ENCODE peak calls at places on chromosome 17, in ten cellular contexts. One of them, this sample, is unnamed.

GRCh38 chr17:20930065-20930760 is 112.6 kb downstream of the USP22 start:
- DNase-seq in PC-9: no peak
- DNase-seq in psoas muscle: no peak
- DNase-seq in dorsolateral prefrontal cortex: no peak
- DNase-seq in Peyer's patch: no peak
- DNase-seq in AG09309: no peak
- DNase-seq in heart left ventricle: no peak
- DNase-seq in fibroblast of lung: no peak
- DNase-seq in adrenal gland: no peak
- DNase-seq in pancreas: no peak
- DNase-seq in this sample: peak

GRCh38 chr17:41977991-41978390 is 11.4 kb downstream of the CNP start:
- DNase-seq in PC-9: peak
- DNase-seq in psoas muscle: no peak
- DNase-seq in dorsolateral prefrontal cortex: peak
- DNase-seq in Peyer's patch: no peak
- DNase-seq in AG09309: no peak
- DNase-seq in heart left ventricle: no peak
- DNase-seq in fibroblast of lung: no peak
- DNase-seq in adrenal gland: no peak
- DNase-seq in pancreas: no peak
- DNase-seq in this sample: no peak

GRCh38 chr17:44360826-44361225 is 2.8 kb downstream of the FAM171A2 start:
- DNase-seq in PC-9: no peak
- DNase-seq in psoas muscle: no peak
- DNase-seq in dorsolateral prefrontal cortex: no peak
- DNase-seq in Peyer's patch: no peak
- DNase-seq in AG09309: no peak
- DNase-seq in heart left ventricle: no peak
- DNase-seq in fibroblast of lung: peak
- DNase-seq in adrenal gland: no peak
- DNase-seq in pancreas: no peak
- DNase-seq in this sample: peak

GRCh38 chr17:63998721-63999679 is 849 bp downstream of the PRR29 start:
- DNase-seq in PC-9: no peak
- DNase-seq in psoas muscle: no peak
- DNase-seq in dorsolateral prefrontal cortex: peak
- DNase-seq in Peyer's patch: no peak
- DNase-seq in AG09309: no peak
- DNase-seq in heart left ventricle: no peak
- DNase-seq in fibroblast of lung: no peak
- DNase-seq in adrenal gland: no peak
- DNase-seq in pancreas: no peak
- DNase-seq in this sample: no peak

GRCh38 chr17:82343560-82343959 is 10.0 kb upstream of the SECTM1 start:
- DNase-seq in PC-9: no peak
- DNase-seq in psoas muscle: no peak
- DNase-seq in dorsolateral prefrontal cortex: no peak
- DNase-seq in Peyer's patch: no peak
- DNase-seq in AG09309: no peak
- DNase-seq in heart left ventricle: no peak
- DNase-seq in fibroblast of lung: no peak
- DNase-seq in adrenal gland: no peak
- DNase-seq in pancreas: no peak
- DNase-seq in this sample: no peak

GRCh38 chr17:79841369-79842135 is 2.3 kb upstream of the CBX4 start:
- DNase-seq in PC-9: no peak
- DNase-seq in psoas muscle: no peak
- DNase-seq in dorsolateral prefrontal cortex: no peak
- DNase-seq in Peyer's patch: peak
- DNase-seq in AG09309: no peak
- DNase-seq in heart left ventricle: peak
- DNase-seq in fibroblast of lung: no peak
- DNase-seq in adrenal gland: no peak
- DNase-seq in pancreas: peak
- DNase-seq in this sample: no peak

GRCh38 chr17:66412857-66413563 is 110.6 kb downstream of the PRKCA start:
- DNase-seq in PC-9: no peak
- DNase-seq in psoas muscle: no peak
- DNase-seq in dorsolateral prefrontal cortex: no peak
- DNase-seq in Peyer's patch: no peak
- DNase-seq in AG09309: no peak
- DNase-seq in heart left ventricle: no peak
- DNase-seq in fibroblast of lung: no peak
- DNase-seq in adrenal gland: no peak
- DNase-seq in pancreas: no peak
- DNase-seq in this sample: no peak

GRCh38 chr17:67256075-67256732 is 11.2 kb upstream of the HELZ start:
- DNase-seq in PC-9: no peak
- DNase-seq in psoas muscle: no peak
- DNase-seq in dorsolateral prefrontal cortex: no peak
- DNase-seq in Peyer's patch: no peak
- DNase-seq in AG09309: no peak
- DNase-seq in heart left ventricle: no peak
- DNase-seq in fibroblast of lung: no peak
- DNase-seq in adrenal gland: no peak
- DNase-seq in pancreas: no peak
- DNase-seq in this sample: no peak

DNA sequence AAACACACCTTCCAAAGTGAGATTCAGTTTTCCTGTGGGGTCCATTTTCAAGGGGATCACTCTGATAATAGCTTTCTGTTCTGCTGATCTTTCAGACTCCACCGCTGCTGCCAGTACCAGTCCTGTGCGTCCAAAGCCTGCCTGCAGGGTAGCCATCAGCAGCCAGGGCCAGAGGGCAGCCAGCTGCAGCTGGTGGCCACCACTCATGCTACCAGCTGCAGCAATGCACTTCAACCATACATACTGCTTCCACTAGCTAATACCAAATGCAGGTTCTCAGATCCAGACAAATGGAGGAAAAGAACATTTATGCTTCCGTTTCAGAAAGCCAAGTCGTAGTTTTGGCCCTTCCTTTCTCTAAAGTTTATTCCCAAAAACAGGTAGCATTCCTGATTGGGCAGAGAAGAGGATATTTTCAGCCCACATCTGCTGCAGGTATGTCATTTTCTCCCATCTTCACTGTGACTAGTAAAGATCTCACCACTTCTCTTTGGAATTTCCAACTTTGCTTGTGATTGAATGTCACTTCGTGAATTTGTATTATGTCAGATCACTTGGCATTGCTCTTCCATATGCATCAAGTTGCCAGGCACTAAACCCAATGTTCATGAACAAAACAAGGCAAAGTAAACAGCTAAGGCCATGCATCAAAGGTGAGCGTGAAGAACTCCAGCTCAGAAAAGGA is 1.8 kb downstream of the RNF43 start:
- DNase-seq in PC-9: no peak
- DNase-seq in psoas muscle: no peak
- DNase-seq in dorsolateral prefrontal cortex: no peak
- DNase-seq in Peyer's patch: peak
- DNase-seq in AG09309: no peak
- DNase-seq in heart left ventricle: no peak
- DNase-seq in fibroblast of lung: no peak
- DNase-seq in adrenal gland: peak
- DNase-seq in pancreas: peak
- DNase-seq in this sample: no peak
- H3K4me3 ChIP-seq in PC-9: no peak
- H3K4me3 ChIP-seq in psoas muscle: no peak
- H3K4me3 ChIP-seq in dorsolateral prefrontal cortex: peak
- H3K4me3 ChIP-seq in Peyer's patch: peak
- H3K4me3 ChIP-seq in AG09309: no peak
- H3K4me3 ChIP-seq in heart left ventricle: peak
- H3K4me3 ChIP-seq in fibroblast of lung: no peak
- H3K4me3 ChIP-seq in adrenal gland: peak
- H3K4me3 ChIP-seq in pancreas: peak
- H3K4me3 ChIP-seq in this sample: no peak

GRCh38 chr17:29167393-29168078 is 12.7 kb downstream of the MYO18A start:
- DNase-seq in PC-9: no peak
- DNase-seq in psoas muscle: no peak
- DNase-seq in dorsolateral prefrontal cortex: no peak
- DNase-seq in Peyer's patch: peak
- DNase-seq in AG09309: no peak
- DNase-seq in heart left ventricle: no peak
- DNase-seq in fibroblast of lung: no peak
- DNase-seq in adrenal gland: no peak
- DNase-seq in pancreas: no peak
- DNase-seq in this sample: no peak
- TF ChIP-seq CTCF in PC-9: no peak
- TF ChIP-seq CTCF in psoas muscle: no peak
- TF ChIP-seq CTCF in dorsolateral prefrontal cortex: no peak
- TF ChIP-seq CTCF in Peyer's patch: no peak
- TF ChIP-seq CTCF in AG09309: no peak
- TF ChIP-seq CTCF in heart left ventricle: no peak
- TF ChIP-seq CTCF in fibroblast of lung: no peak
- TF ChIP-seq CTCF in adrenal gland: no peak
- TF ChIP-seq CTCF in pancreas: no peak
- TF ChIP-seq CTCF in this sample: no peak

GRCh38 chr17:15777297-15777696 is 45.2 kb downstream of the TBC1D26 start:
- DNase-seq in PC-9: no peak
- DNase-seq in psoas muscle: no peak
- DNase-seq in dorsolateral prefrontal cortex: no peak
- DNase-seq in Peyer's patch: no peak
- DNase-seq in AG09309: no peak
- DNase-seq in heart left ventricle: no peak
- DNase-seq in fibroblast of lung: no peak
- DNase-seq in adrenal gland: no peak
- DNase-seq in pancreas: no peak
- DNase-seq in this sample: no peak

GRCh38 chr17:15780188-15780587 is 48.1 kb downstream of the TBC1D26 start:
- DNase-seq in PC-9: no peak
- DNase-seq in psoas muscle: no peak
- DNase-seq in dorsolateral prefrontal cortex: no peak
- DNase-seq in Peyer's patch: no peak
- DNase-seq in AG09309: no peak
- DNase-seq in heart left ventricle: no peak
- DNase-seq in fibroblast of lung: no peak
- DNase-seq in adrenal gland: no peak
- DNase-seq in pancreas: no peak
- DNase-seq in this sample: no peak

GRCh38 chr17:15777717-15778116 is 45.6 kb downstream of the TBC1D26 start:
- DNase-seq in PC-9: no peak
- DNase-seq in psoas muscle: no peak
- DNase-seq in dorsolateral prefrontal cortex: no peak
- DNase-seq in Peyer's patch: no peak
- DNase-seq in AG09309: no peak
- DNase-seq in heart left ventricle: no peak
- DNase-seq in fibroblast of lung: no peak
- DNase-seq in adrenal gland: no peak
- DNase-seq in pancreas: no peak
- DNase-seq in this sample: no peak

GRCh38 chr17:15779119-15779518 is 47.0 kb downstream of the TBC1D26 start:
- DNase-seq in PC-9: no peak
- DNase-seq in psoas muscle: no peak
- DNase-seq in dorsolateral prefrontal cortex: no peak
- DNase-seq in Peyer's patch: no peak
- DNase-seq in AG09309: no peak
- DNase-seq in heart left ventricle: no peak
- DNase-seq in fibroblast of lung: no peak
- DNase-seq in adrenal gland: no peak
- DNase-seq in pancreas: no peak
- DNase-seq in this sample: no peak

DNA sequence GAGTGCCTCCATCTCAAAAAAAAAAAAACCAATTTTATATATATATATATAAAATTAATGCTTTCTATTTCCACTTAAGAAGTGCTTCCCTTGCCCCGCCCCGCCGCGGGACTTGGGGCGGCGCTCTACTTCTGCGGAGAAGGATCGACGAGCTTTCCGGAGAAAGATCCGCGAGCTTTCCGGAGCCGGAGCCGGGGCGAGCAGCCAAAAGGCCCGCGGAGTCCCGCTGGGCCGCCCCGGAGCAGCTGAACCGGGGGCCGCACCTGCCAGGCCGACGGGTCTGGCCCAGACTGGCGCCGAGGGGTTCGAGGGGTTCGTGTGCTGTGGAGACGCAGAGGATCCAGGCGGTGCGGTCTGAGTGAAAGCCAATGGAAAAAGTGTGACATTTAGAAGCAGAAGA is 50.7 kb downstream of the TBC1D26 start:
- DNase-seq in PC-9: no peak
- DNase-seq in psoas muscle: peak
- DNase-seq in dorsolateral prefrontal cortex: no peak
- DNase-seq in Peyer's patch: peak
- DNase-seq in AG09309: no peak
- DNase-seq in heart left ventricle: peak
- DNase-seq in fibroblast of lung: peak
- DNase-seq in adrenal gland: peak
- DNase-seq in pancreas: peak
- DNase-seq in this sample: peak
- H3K4me3 ChIP-seq in PC-9: no peak
- H3K4me3 ChIP-seq in psoas muscle: peak
- H3K4me3 ChIP-seq in dorsolateral prefrontal cortex: peak
- H3K4me3 ChIP-seq in Peyer's patch: peak
- H3K4me3 ChIP-seq in AG09309: peak
- H3K4me3 ChIP-seq in heart left ventricle: peak
- H3K4me3 ChIP-seq in fibroblast of lung: no peak
- H3K4me3 ChIP-seq in adrenal gland: peak
- H3K4me3 ChIP-seq in pancreas: peak
- H3K4me3 ChIP-seq in this sample: peak

GRCh38 chr17:6415616-6416015 is 19.3 kb downstream of the AIPL1 start:
- DNase-seq in PC-9: no peak
- DNase-seq in psoas muscle: no peak
- DNase-seq in dorsolateral prefrontal cortex: no peak
- DNase-seq in Peyer's patch: no peak
- DNase-seq in AG09309: no peak
- DNase-seq in heart left ventricle: no peak
- DNase-seq in fibroblast of lung: no peak
- DNase-seq in adrenal gland: no peak
- DNase-seq in pancreas: no peak
- DNase-seq in this sample: no peak

GRCh38 chr17:6421700-6422604 is 13.0 kb downstream of the AIPL1 start:
- DNase-seq in PC-9: peak
- DNase-seq in psoas muscle: peak
- DNase-seq in dorsolateral prefrontal cortex: peak
- DNase-seq in Peyer's patch: peak
- DNase-seq in AG09309: no peak
- DNase-seq in heart left ventricle: peak
- DNase-seq in fibroblast of lung: peak
- DNase-seq in adrenal gland: peak
- DNase-seq in pancreas: peak
- DNase-seq in this sample: peak

GRCh38 chr17:6422654-6423241 is 12.2 kb downstream of the AIPL1 start:
- DNase-seq in PC-9: no peak
- DNase-seq in psoas muscle: no peak
- DNase-seq in dorsolateral prefrontal cortex: no peak
- DNase-seq in Peyer's patch: no peak
- DNase-seq in AG09309: no peak
- DNase-seq in heart left ventricle: no peak
- DNase-seq in fibroblast of lung: no peak
- DNase-seq in adrenal gland: no peak
- DNase-seq in pancreas: no peak
- DNase-seq in this sample: no peak

GRCh38 chr17:6423931-6424330 is 11.0 kb downstream of the AIPL1 start:
- DNase-seq in PC-9: no peak
- DNase-seq in psoas muscle: no peak
- DNase-seq in dorsolateral prefrontal cortex: no peak
- DNase-seq in Peyer's patch: no peak
- DNase-seq in AG09309: no peak
- DNase-seq in heart left ventricle: no peak
- DNase-seq in fibroblast of lung: no peak
- DNase-seq in adrenal gland: no peak
- DNase-seq in pancreas: no peak
- DNase-seq in this sample: no peak

DNA sequence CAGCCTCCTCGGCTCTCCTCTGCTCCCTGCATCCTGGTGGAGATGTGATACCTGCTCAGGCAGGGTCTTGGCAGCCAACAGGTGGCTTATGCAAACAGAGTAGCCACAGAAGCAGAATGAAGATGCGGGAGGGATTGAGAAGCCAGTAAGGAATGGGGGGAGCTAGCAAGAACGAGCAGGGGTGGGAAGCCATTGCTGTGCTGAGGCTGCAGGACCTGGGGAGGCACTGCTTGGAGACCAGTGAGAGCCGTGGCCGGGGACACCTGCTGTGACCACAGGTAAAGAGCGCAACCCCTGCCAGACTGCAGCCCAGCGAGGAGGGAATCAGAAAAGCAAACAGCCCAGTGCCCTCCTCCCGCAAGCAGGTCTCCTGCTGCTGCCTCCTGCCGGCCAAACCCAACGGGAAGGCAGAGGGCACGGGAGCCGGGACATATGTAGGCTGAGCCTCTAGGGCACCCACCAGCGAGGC is 14.7 kb downstream of the AIPL1 start:
- DNase-seq in PC-9: no peak
- DNase-seq in psoas muscle: no peak
- DNase-seq in dorsolateral prefrontal cortex: no peak
- DNase-seq in Peyer's patch: no peak
- DNase-seq in AG09309: no peak
- DNase-seq in heart left ventricle: no peak
- DNase-seq in fibroblast of lung: no peak
- DNase-seq in adrenal gland: no peak
- DNase-seq in pancreas: no peak
- DNase-seq in this sample: peak
- TF ChIP-seq CTCF in PC-9: no peak
- TF ChIP-seq CTCF in psoas muscle: no peak
- TF ChIP-seq CTCF in dorsolateral prefrontal cortex: peak
- TF ChIP-seq CTCF in Peyer's patch: peak
- TF ChIP-seq CTCF in AG09309: peak
- TF ChIP-seq CTCF in heart left ventricle: no peak
- TF ChIP-seq CTCF in fibroblast of lung: peak
- TF ChIP-seq CTCF in adrenal gland: peak
- TF ChIP-seq CTCF in pancreas: no peak
- TF ChIP-seq CTCF in this sample: peak